ENCODE peak calls at places on chromosome 3, in nine cellular contexts. F is HL-60, K is HepG2, I is transverse colon, M is GM12892, S is esophagus muscularis mucosa, O is GM12891, R is GM23338, U is breast epithelium. T is an unnamed sample.

GRCh38 chr3:58628823-58629562 is 37.6 kb downstream of the FAM3D start:
- DNase-seq in F (no peak), U (no peak), K (peak; percentile 10), M (no peak), S (no peak), R (no peak), O (no peak), I (peak; percentile 52), T (no peak)

GRCh38 chr3:151346292-151346691 is 16.9 kb upstream of the P2RY13 start:
- DNase-seq in R (no peak), F (peak; percentile 82), I (no peak), M (no peak), S (no peak), O (no peak), K (no peak), U (no peak), T (no peak)

GRCh38 chr3:4460334-4460733 is 6.7 kb downstream of the SUMF1 start:
- DNase-seq in U (no peak), R (no peak), I (no peak), S (no peak), O (no peak), F (no peak), M (no peak), K (peak; percentile 64), T (no peak)

GRCh38 chr3:130900959-130901358 is 7.1 kb downstream of the ATP2C1 start:
- DNase-seq in R (no peak), U (no peak), O (no peak), I (no peak), M (no peak), F (no peak), K (peak; percentile 3), S (no peak), T (no peak)

GRCh38 chr3:20096135-20096685 is 56.0 kb downstream of the KAT2B start:
- DNase-seq in I (no peak), M (no peak), S (no peak), O (no peak), F (peak; percentile 31), R (no peak), K (no peak), U (no peak), T (no peak)

GRCh38 chr3:69761896-69762789 is 22.9 kb downstream of the MITF start:
- DNase-seq in F (no peak), O (no peak), I (no peak), S (peak; percentile 72), M (no peak), K (no peak), R (no peak), U (no peak), T (no peak)

GRCh38 chr3:101179637-101180036 is 140.7 kb downstream of the IMPG2 start:
- DNase-seq in O (no peak), K (no peak), U (no peak), M (no peak), R (no peak), S (peak; percentile 37), F (no peak), I (no peak), T (no peak)

GRCh38 chr3:50447290-50447840 is 56.1 kb downstream of the CACNA2D2 start:
- DNase-seq in K (no peak), U (no peak), I (no peak), F (peak; percentile 8), R (no peak), M (no peak), S (no peak), O (no peak), T (peak; percentile 84)

GRCh38 chr3:9778518-9779129 is 8.9 kb upstream of the CAMK1 start:
- DNase-seq in F (no peak), K (no peak), M (no peak), S (no peak), I (no peak), O (no peak), R (no peak), U (no peak), T (no peak)

GRCh38 chr3:197501496-197501878 is 54.3 kb downstream of the BDH1 start:
- DNase-seq in R (peak; percentile 51), M (no peak), I (peak; percentile 78), U (no peak), K (peak; percentile 62), F (peak; percentile 44), S (no peak), O (no peak), T (no peak)

GRCh38 chr3:38353151-38353550 is 6.6 kb downstream of the XYLB start:
- DNase-seq in I (no peak), S (no peak), K (no peak), R (no peak), O (no peak), M (no peak), F (no peak), U (no peak), T (no peak)
- TF ChIP-seq POLR2AphosphoS5 in I (no peak), S (no peak), K (no peak), R (no peak), O (no peak), M (no peak), F (no peak), U (no peak), T (no peak)

DNA sequence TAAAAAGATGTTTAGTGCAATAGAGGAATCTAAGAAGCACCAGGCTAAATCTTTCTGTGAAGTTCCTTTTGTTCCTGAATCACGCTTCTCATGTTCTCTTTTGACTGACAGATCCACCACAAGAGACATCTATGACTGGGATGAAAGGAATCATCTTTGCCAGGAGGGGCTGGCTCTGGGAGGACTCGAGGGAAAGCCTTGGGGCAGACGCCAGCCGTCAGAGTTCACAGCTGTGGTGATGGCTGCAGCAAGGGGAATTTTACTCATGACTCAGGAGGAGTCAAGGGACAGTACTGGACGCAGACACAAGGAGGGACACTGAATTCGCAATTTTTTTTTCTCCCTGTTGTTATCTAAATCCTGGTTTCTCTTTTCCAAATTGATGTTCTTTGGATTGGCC is 38.7 kb downstream of the C3orf38 start:
- DNase-seq in M (no peak), U (no peak), F (no peak), R (no peak), K (peak; percentile 21), S (no peak), I (no peak), O (no peak), T (no peak)
- TF ChIP-seq POLR2AphosphoS5 in M (no peak), U (no peak), F (no peak), R (no peak), K (no peak), S (no peak), I (no peak), O (no peak), T (no peak)

DNA sequence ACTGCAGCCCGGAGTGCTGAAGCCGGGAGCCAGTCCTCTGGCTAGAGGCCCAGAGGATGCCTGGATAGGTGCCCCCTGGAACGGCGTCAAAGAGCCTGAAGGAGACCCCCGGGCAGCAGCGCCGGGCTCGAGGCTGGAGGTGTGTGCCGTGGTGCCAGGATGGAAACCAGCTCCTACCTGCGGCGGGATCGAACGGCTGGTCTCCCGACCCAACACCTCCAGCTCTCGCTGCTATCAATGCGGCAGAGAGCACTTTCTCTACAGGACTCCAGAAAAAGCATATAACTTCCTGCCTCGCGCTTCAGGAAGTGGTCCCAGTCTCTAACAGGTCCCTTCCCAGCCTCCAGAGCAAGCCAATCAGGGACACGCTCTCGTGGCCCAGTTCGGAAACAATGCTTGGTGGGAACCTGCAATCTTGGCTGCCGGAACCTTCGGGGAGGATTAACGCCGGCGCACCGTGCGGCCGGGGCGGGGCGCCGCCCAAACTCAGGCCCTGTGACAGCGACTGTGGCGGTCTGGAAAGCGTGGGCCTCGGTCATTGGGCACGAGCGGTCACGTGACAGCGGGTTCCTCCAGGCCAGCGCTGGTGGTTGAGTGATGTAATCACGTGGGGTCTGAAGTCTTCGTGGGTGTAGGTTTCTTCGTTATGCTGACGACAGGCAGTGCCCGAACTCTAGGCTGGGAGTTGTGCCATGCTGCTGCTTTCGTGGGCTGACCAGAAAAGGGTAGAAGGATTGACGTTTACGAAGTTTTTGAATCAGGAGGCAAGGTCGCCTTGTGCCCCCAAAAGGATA is at the start of gene SLC33A1:
- DNase-seq in R (peak; percentile 99), F (peak; percentile 99), I (peak; percentile 99), U (peak; percentile 99), O (peak; percentile 91), K (peak; percentile 98), M (peak; percentile 95), S (peak; percentile 100), T (peak; percentile 100)
- TF ChIP-seq POLR2AphosphoS5 in R (peak; percentile 79), F (peak; percentile 91), I (peak; percentile 87), U (peak; percentile 94), O (peak; percentile 86), K (peak; percentile 86), M (peak; percentile 95), S (peak; percentile 95), T (peak; percentile 91)

GRCh38 chr3:53130179-53131135 is at the start of gene RFT1:
- DNase-seq in O (peak; percentile 78), I (peak; percentile 99), S (peak; percentile 100), F (peak; percentile 91), U (peak; percentile 98), R (peak; percentile 99), M (peak; percentile 83), K (peak; percentile 93), T (peak; percentile 96)
- TF ChIP-seq POLR2AphosphoS5 in O (peak; percentile 95), I (peak; percentile 86), S (peak; percentile 93), F (peak; percentile 96), U (peak; percentile 83), R (peak; percentile 95), M (peak; percentile 91), K (peak; percentile 84), T (peak; percentile 94)

T was measured in upper lobe of left lung.